ENCODE peak calls at places on chromosomes 6 and 20, in five cellular contexts. M is Peyer's patch, R is lower leg skin, O is right lobe of liver, G is stomach. U is an unnamed sample.

GRCh38 chr6:83920017-83920416 is 60.5 kb downstream of the CYB5R4 start:
- DNase-seq in M (no peak), O (no peak), R (no peak), G (no peak), U (no peak)

GRCh38 chr6:162856885-162857284 is 129.1 kb downstream of the PACRG start:
- DNase-seq in G (no peak), R (no peak), O (no peak), M (no peak), U (no peak)

GRCh38 chr6:121349596-121349995 is 15.3 kb upstream of the TBC1D32 start:
- DNase-seq in O (no peak), M (no peak), G (no peak), R (no peak), U (no peak)

GRCh38 chr6:29729774-29730328 is 6.6 kb downstream of the HLA-F start:
- DNase-seq in R (peak), M (no peak), G (no peak), O (no peak), U (no peak)

GRCh38 chr6:6091608-6092002 is 84.9 kb upstream of the NRN1 start:
- DNase-seq in M (no peak), R (no peak), G (no peak), O (no peak), U (no peak)

GRCh38 chr6:154993026-154993425 is 2.1 kb upstream of the TIAM2 start:
- DNase-seq in O (no peak), M (no peak), R (no peak), G (peak), U (no peak)

GRCh38 chr20:11111191-11111590 is 437.4 kb upstream of the JAG1 start:
- DNase-seq in R (no peak), M (no peak), O (no peak), G (no peak), U (no peak)

GRCh38 chr6:36954262-36954931 is at the start of gene PI16:
- DNase-seq in M (no peak), R (peak), G (no peak), O (no peak), U (no peak)

GRCh38 chr6:68497927-68498326 is 137.2 kb upstream of the ADGRB3 start:
- DNase-seq in G (no peak), O (no peak), R (no peak), M (no peak), U (no peak)

GRCh38 chr6:52209672-52210626 is 23.8 kb downstream of the IL17A start:
- DNase-seq in G (no peak), M (no peak), O (no peak), R (no peak), U (no peak)

GRCh38 chr6:47680056-47680455 is 18.3 kb upstream of the ADGRF4 start:
- DNase-seq in M (no peak), G (no peak), R (no peak), O (no peak), U (no peak)

GRCh38 chr6:53635322-53635721 is 30.2 kb downstream of the KLHL31 start:
- DNase-seq in M (no peak), G (no peak), O (no peak), R (no peak), U (no peak)

GRCh38 chr20:21808863-21809664 is 103.6 kb downstream of the PAX1 start:
- DNase-seq in M (no peak), O (peak), G (peak), R (no peak), U (no peak)

GRCh38 chr6:20542927-20543602 is 8.8 kb downstream of the CDKAL1 start:
- DNase-seq in M (no peak), O (no peak), G (no peak), R (no peak), U (no peak)

GRCh38 chr20:46220808-46221207 is 87.5 kb downstream of the CDH22 start:
- DNase-seq in O (no peak), M (no peak), G (no peak), R (no peak), U (no peak)

GRCh38 chr6:113644861-113645575 is 212.1 kb upstream of the MARCKS start:
- DNase-seq in G (no peak), O (no peak), M (no peak), R (no peak), U (no peak)

GRCh38 chr20:46572181-46572580 is 21.7 kb upstream of the OCSTAMP start:
- DNase-seq in G (peak), R (peak), O (no peak), M (no peak), U (no peak)

GRCh38 chr20:35117629-35118028 is 25.0 kb upstream of the TRPC4AP start:
- DNase-seq in R (no peak), G (no peak), M (no peak), O (no peak), U (no peak)

GRCh38 chr6:150336299-150336698 is 32.5 kb upstream of the IYD start:
- DNase-seq in M (no peak), O (no peak), G (no peak), R (no peak), U (no peak)

GRCh38 chr6:164291224-164291623 is 876.7 kb downstream of the QKI start:
- DNase-seq in G (no peak), M (no peak), R (no peak), O (no peak), U (no peak)

GRCh38 chr6:118504611-118505010 is 43.5 kb upstream of the PLN start:
- DNase-seq in R (no peak), O (no peak), G (no peak), M (no peak), U (no peak)

GRCh38 chr6:129031051-129031599 is 148.2 kb downstream of the LAMA2 start:
- DNase-seq in O (no peak), G (no peak), R (no peak), M (no peak), U (no peak)

GRCh38 chr20:20562507-20562906 is 149.9 kb downstream of the RALGAPA2 start:
- DNase-seq in O (no peak), R (no peak), M (no peak), G (no peak), U (no peak)

GRCh38 chr6:26273673-26274595 is 91.1 kb upstream of the BTN3A2 start:
- DNase-seq in G (no peak), O (no peak), M (peak), R (no peak), U (no peak)

GRCh38 chr6:74087898-74088297 is 391.9 kb downstream of the CD109 start:
- DNase-seq in R (no peak), O (no peak), M (no peak), G (no peak), U (no peak)
- TF ChIP-seq CTCF in R (no peak), O (no peak), M (no peak), G (no peak), U (no peak)

DNA sequence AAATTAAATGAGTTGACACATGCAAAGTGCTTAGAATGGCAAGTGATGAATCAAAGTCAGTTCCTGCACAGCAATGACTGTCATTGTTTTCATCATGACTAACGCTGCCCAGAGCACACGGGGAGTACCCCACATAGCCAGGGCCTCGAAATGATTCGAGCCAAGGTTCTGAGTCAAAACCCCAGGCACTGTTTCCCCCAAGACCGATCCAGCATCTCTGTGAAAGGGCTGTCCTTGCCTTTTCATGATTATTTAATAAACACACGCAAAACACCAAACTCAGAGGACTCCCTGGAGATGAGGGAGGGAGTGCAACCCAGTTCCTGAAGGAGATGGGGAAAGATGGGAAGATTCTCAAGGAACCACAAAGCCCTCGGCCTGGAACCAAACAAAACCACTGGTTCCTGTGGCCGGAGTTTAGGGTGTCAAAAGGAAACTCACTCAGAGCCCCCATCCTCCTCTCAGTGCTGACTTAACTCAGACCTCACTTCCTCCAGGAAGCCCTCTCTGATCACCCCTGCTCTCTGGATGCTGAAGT is 3.8 kb downstream of the PREX1 start:
- DNase-seq in G (no peak), O (no peak), M (no peak), R (no peak), U (no peak)
- TF ChIP-seq POLR2A in G (no peak), O (no peak), M (no peak), R (no peak), U (no peak)

DNA sequence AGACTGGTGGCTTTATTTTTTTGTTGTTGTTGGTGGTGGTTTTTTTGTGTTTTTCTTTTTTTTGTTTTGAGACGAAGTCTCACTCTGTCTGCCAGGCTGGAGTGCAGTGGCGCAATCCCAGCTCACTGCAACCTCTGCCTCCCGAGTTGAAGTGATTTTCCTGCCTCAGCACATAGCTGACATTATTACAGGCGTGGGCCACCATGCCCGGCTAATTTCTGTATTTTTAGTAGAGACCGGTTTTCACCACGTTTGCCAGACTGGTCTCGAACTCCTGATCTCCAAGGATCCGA is 693 bp downstream of the SERPINB9 start:
- DNase-seq in O (no peak), G (no peak), R (no peak), M (no peak), U (no peak)
- TF ChIP-seq CTCF in O (no peak), G (no peak), R (no peak), M (no peak), U (no peak)

GRCh38 chr6:82144852-82145332 is 102.7 kb downstream of the IBTK start:
- DNase-seq in G (peak), R (no peak), O (no peak), M (no peak), U (no peak)
- TF ChIP-seq POLR2A in G (no peak), R (no peak), O (no peak), M (no peak), U (no peak)

DNA sequence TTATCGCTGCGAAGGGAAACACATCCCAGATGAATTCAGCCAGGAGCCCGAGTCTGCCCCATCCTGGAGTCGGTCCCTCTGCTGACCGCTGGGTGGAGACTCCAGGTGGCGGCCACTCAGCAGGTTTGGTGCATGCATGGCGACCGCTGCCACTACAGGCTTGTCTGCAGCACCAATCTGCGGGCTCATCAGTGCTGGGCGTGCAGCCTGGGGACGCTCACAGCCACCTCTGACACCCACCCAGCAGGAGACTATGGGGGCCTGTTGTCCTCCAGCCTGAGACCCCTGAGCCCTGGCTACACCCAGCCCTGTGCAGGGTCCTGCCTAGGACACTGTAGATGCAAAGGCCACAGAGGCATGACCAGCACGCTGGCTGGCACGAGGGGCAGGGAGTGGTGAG is 40.5 kb upstream of the GATA5 start:
- DNase-seq in M (no peak), R (no peak), G (peak), O (no peak), U (no peak)
- TF ChIP-seq CTCF in M (no peak), R (no peak), G (peak), O (peak), U (no peak)

GRCh38 chr20:43456809-43457639 is 672 bp upstream of the SRSF6 start:
- DNase-seq in R (peak), O (peak), M (peak), G (peak), U (peak)
- TF ChIP-seq POLR2A in R (no peak), O (no peak), M (no peak), G (no peak), U (no peak)

DNA sequence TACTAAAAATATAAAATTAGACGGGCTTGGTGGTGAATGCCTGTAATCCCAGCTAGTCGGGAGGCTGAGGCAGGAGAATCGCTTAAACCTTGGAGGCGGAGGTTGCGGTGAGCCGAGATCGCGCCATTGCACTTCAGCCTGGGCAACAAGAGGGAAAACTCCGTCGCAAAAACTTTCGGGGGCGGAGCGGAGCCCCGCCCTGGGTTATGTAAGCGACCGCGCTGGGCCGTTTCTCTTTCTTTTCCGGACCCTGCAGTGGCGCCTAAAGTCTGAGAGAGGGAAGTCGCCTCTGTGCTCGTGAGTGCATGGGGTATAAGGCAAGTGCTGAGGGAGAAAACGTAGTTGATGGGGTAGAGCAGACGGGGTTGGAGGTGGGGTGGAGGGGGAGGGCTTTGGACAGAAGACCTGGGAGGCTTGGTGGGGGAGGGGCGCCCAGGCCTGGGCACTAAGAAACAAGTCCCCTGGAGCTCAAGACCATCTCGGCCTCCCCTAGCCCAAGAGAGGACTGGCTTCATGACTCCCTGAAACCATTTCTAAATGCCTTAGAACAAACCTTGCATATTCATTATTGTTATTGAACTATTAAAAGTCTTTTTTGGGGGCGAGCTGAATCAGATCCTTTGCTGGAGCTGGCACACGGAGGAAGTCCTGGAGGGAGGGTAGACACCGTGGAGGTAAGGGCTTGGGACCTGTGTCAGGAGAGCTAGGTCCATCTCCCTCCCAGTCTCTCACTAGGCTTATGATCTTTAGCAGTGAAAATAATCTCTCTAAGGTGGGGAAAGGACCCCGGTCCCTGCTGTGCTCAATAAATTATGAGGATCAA is 2.7 kb upstream of the MICA start:
- DNase-seq in G (peak), O (peak), M (peak), R (peak), U (no peak)
- TF ChIP-seq CTCF in G (no peak), O (no peak), M (no peak), R (no peak), U (no peak)

U was measured in esophagus squamous epithelium.